ENCODE peak calls at places on chromosomes 16 and 17, in five cellular contexts. G is uterus, D is fibroblast of mammary gland, A is cardiac fibroblast, L is lower leg skin. O is an unnamed sample.

GRCh38 chr17:63697341-63698286 is 2.3 kb downstream of the LIMD2 start:
- DNase-seq in G (no peak), D (peak), A (peak), L (no peak), O (peak)

GRCh38 chr16:20107086-20107485 is 33.4 kb upstream of the GPR139 start:
- DNase-seq in G (no peak), D (no peak), A (no peak), L (no peak), O (no peak)

GRCh38 chr17:79537061-79537460 is 73.8 kb downstream of the RBFOX3 start:
- DNase-seq in G (no peak), D (no peak), A (no peak), L (no peak), O (no peak)

GRCh38 chr16:84183911-84184310 is 2.9 kb downstream of the TAF1C start:
- DNase-seq in G (no peak), D (no peak), A (peak), L (no peak), O (no peak)

GRCh38 chr16:30399435-30400186 is 4.4 kb downstream of the ZNF48 start:
- DNase-seq in G (no peak), D (no peak), A (no peak), L (no peak), O (no peak)

GRCh38 chr16:68711421-68712139 is 25.5 kb upstream of the CDH1 start:
- DNase-seq in G (no peak), D (no peak), A (no peak), L (no peak), O (no peak)

GRCh38 chr16:3859875-3860274 is 20.6 kb downstream of the CREBBP start:
- DNase-seq in G (no peak), D (no peak), A (no peak), L (no peak), O (no peak)

GRCh38 chr17:63702223-63702577 is 2.3 kb upstream of the LIMD2 start:
- DNase-seq in G (no peak), D (no peak), A (no peak), L (no peak), O (no peak)

GRCh38 chr17:17913695-17914332 is 58.4 kb downstream of the TOM1L2 start:
- DNase-seq in G (peak), D (peak), A (peak), L (peak), O (peak)

GRCh38 chr16:3774156-3774767 is 56.9 kb upstream of the TRAP1 start:
- DNase-seq in G (peak), D (peak), A (peak), L (no peak), O (peak)

DNA sequence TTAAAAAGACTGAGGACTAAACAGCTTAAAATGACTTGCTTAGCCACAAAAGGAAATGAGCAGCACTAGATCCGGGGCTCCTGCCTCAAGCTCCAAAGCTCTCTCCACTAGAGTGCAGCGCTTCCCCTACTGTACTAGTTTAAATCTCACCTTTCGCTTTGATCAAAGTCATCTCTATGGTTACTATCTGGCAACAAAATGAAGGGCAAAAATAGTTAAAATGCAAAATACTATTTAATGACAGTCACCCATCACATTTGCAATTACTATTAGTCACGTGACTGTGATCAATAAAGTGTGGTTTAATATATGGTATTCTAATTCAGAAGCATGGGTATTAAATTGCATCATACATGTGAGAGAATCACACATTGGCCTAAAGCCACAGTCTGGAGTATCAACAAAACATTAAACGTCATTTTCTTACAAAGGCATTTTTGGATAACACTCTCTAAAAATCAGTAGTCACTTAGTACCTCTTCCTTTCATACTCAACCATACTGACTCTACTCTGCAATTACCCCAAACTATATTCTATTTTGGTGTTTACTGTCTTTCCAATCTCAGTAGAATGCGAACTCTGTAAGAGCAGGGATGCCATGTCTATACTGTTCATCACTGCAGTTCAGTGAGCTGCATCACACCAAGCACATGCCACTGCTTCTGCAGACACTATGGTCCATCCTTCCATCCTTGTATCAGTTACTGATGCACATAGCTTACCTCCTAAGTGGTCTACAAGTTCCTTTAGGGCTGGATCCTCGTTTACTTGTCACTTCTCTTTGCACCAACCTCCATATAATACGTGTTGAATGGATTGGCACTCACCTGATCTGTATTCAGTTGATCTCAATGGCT is 6.2 kb downstream of the PSMD12 start:
- DNase-seq in G (no peak), D (peak), A (peak), L (no peak), O (peak)
- TF ChIP-seq CTCF in G (no peak), D (peak), A (peak), L (no peak), O (peak)

DNA sequence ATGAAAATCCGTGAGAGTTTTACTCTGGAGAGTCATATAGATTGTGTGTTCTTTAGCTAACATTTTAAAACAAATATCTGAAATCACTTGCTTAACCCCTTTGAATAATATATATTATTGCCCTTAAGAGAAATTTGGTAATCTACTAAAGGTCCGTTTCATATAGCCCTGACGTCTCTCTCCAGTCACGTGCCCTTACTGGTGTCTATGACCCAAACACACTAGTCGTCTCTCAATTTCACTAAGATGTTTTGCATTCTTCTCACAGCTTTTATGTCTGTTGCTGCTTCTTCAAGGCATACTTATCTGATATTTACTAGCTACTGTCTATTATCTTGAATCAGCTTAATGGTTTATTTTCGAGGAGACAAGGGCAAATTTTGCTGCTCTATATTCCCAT is 409.9 kb downstream of the KCNJ18 start:
- DNase-seq in G (no peak), D (no peak), A (no peak), L (no peak), O (no peak)
- H3K4me3 ChIP-seq in G (no peak), D (no peak), A (no peak), L (no peak), O (no peak)

GRCh38 chr16:89701425-89702406 is at the start of gene SPATA2L:
- DNase-seq in G (peak), D (no peak), A (peak), L (peak), O (peak)
- TF ChIP-seq CTCF in G (no peak), D (no peak), A (peak), L (no peak), O (no peak)

GRCh38 chr17:28506763-28507487 is 777 bp downstream of the FOXN1 start:
- DNase-seq in G (no peak), D (no peak), A (no peak), L (no peak), O (no peak)
- H3K4me3 ChIP-seq in G (no peak), D (no peak), A (no peak), L (no peak), O (no peak)

GRCh38 chr16:88654363-88655052 is 3.7 kb upstream of the CYBA start:
- DNase-seq in G (no peak), D (no peak), A (no peak), L (no peak), O (no peak)
- TF ChIP-seq CTCF in G (no peak), D (no peak), A (no peak), L (no peak), O (no peak)

DNA sequence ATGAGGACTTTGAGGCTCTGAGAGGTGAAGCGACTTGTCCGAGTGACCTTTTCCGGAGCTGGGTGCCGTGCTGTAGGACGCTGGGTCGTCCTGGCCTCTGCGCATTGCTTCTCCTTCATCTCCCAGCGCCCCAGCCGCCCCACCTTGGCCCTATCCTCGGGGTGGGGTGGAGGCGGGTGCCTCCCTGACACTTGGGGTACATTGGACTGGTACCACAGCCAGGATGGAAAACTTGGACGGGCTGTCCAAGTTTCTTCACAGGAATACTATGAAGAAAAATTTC is 147.9 kb downstream of the SPECC1 start:
- DNase-seq in G (no peak), D (no peak), A (no peak), L (no peak), O (no peak)
- H3K4me3 ChIP-seq in G (peak), D (peak), A (peak), L (no peak), O (peak)

GRCh38 chr16:87580855-87581261 is 21.4 kb upstream of the JPH3 start:
- DNase-seq in G (no peak), D (peak), A (peak), L (no peak), O (peak)
- TF ChIP-seq CTCF in G (no peak), D (no peak), A (no peak), L (no peak), O (no peak)

GRCh38 chr17:48925251-48925990 is 17.2 kb downstream of the UBE2Z start:
- DNase-seq in G (no peak), D (no peak), A (no peak), L (no peak), O (no peak)
- H3K4me3 ChIP-seq in G (no peak), D (no peak), A (no peak), L (no peak), O (no peak)

DNA sequence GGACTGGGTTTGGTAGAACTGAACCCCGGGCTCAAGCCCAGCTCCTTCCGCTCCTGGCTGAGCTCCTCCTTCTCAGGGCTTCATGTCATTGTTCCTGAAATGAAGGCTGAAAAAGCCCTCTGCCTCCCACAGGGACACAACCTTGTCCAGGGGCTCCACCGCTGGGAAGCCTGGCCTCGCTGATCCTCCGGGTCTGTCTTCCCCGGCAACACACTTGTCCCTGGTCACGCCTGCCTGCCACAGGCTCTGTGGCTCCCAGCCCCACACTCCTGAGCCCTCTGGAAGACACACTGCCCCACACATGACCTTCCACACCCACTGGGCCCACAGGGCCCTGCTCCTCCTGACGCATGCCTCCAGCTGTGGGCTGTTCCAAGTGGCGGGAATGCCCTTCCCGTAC is 18.0 kb upstream of the ZC3H18 start:
- DNase-seq in G (no peak), D (no peak), A (no peak), L (no peak), O (no peak)
- TF ChIP-seq CTCF in G (no peak), D (no peak), A (no peak), L (no peak), O (no peak)

O was measured in fibroblast of pulmonary artery.